ENCODE peak calls at places on chromosomes 2 and 18, in six cellular contexts. H is K562, K is HepG2, I is H1, T is GM12892, G is GM12878. V is an unnamed sample.

GRCh38 chr2:224162122-224162521 is 123.0 kb upstream of the SERPINE2 start:
- DNase-seq in H (no peak), K (no peak), I (peak; percentile 6), T (no peak), G (no peak), V (no peak)

GRCh38 chr2:230863442-230864121 is 1.2 kb upstream of the ITM2C start:
- DNase-seq in H (no peak), K (no peak), I (no peak), T (no peak), G (no peak), V (no peak)

GRCh38 chr2:237254911-237255578 is 158.9 kb downstream of the COL6A3 start:
- DNase-seq in H (no peak), K (no peak), I (no peak), T (no peak), G (no peak), V (no peak)

GRCh38 chr18:80104364-80104779 is 4.7 kb upstream of the ADNP2 start:
- DNase-seq in H (no peak), K (peak; percentile 30), I (peak; percentile 59), T (no peak), G (no peak), V (no peak)

GRCh38 chr2:105790467-105791118 is 45.9 kb downstream of the NCK2 start:
- DNase-seq in H (no peak), K (no peak), I (no peak), T (no peak), G (no peak), V (no peak)

GRCh38 chr2:8676915-8677645 is 4.8 kb upstream of the ID2 start:
- DNase-seq in H (no peak), K (no peak), I (no peak), T (no peak), G (no peak), V (no peak)

GRCh38 chr2:138193416-138194213 is 229.3 kb downstream of the HNMT start:
- DNase-seq in H (no peak), K (peak; percentile 14), I (no peak), T (no peak), G (no peak), V (no peak)

GRCh38 chr2:230784840-230785239 is 72.2 kb downstream of the CAB39 start:
- DNase-seq in H (no peak), K (no peak), I (no peak), T (no peak), G (no peak), V (no peak)

GRCh38 chr2:120299561-120299960 is 46.4 kb upstream of the INHBB start:
- DNase-seq in H (no peak), K (no peak), I (no peak), T (no peak), G (no peak), V (no peak)

GRCh38 chr2:3172265-3172935 is 205.2 kb downstream of the EIPR1 start:
- DNase-seq in H (no peak), K (no peak), I (no peak), T (no peak), G (no peak), V (no peak)

GRCh38 chr2:11160731-11161455 is 5.6 kb downstream of the SLC66A3 start:
- DNase-seq in H (no peak), K (no peak), I (no peak), T (no peak), G (peak; percentile 23), V (no peak)

GRCh38 chr2:33408109-33408508 is 68.3 kb upstream of the RASGRP3 start:
- DNase-seq in H (no peak), K (no peak), I (no peak), T (no peak), G (no peak), V (no peak)

GRCh38 chr2:143988082-143988481 is 531.8 kb downstream of the ZEB2 start:
- DNase-seq in H (no peak), K (no peak), I (no peak), T (no peak), G (no peak), V (no peak)

GRCh38 chr2:37026050-37026449 is 58.1 kb downstream of the HEATR5B start:
- DNase-seq in H (no peak), K (peak; percentile 34), I (no peak), T (no peak), G (no peak), V (no peak)

GRCh38 chr2:74250189-74250631 is 51.8 kb downstream of the MTHFD2 start:
- DNase-seq in H (peak; percentile 76), K (peak; percentile 41), I (peak; percentile 70), T (peak; percentile 56), G (peak; percentile 17), V (peak; percentile 63)

GRCh38 chr2:239581352-239581901 is 180.6 kb upstream of the HDAC4 start:
- DNase-seq in H (no peak), K (no peak), I (no peak), T (no peak), G (no peak), V (no peak)

GRCh38 chr2:133602538-133602937 is 34.3 kb upstream of the NCKAP5 start:
- DNase-seq in H (no peak), K (no peak), I (no peak), T (no peak), G (no peak), V (no peak)

GRCh38 chr18:2967357-2967756 is 45.6 kb downstream of the LPIN2 start:
- DNase-seq in H (no peak), K (no peak), I (no peak), T (no peak), G (no peak), V (no peak)

GRCh38 chr2:159612255-159612901 is 4.0 kb downstream of the BAZ2B start:
- DNase-seq in H (peak; percentile 16), K (no peak), I (no peak), T (no peak), G (no peak), V (no peak)

GRCh38 chr2:168434164-168434563 is 21.9 kb upstream of the CERS6 start:
- DNase-seq in H (no peak), K (no peak), I (no peak), T (no peak), G (no peak), V (no peak)

GRCh38 chr18:3321133-3321812 is 59.3 kb downstream of the MYL12B start:
- DNase-seq in H (no peak), K (no peak), I (no peak), T (no peak), G (no peak), V (no peak)

GRCh38 chr18:22613788-22614187 is 196.1 kb upstream of the CTAGE1 start:
- DNase-seq in H (no peak), K (no peak), I (no peak), T (no peak), G (no peak), V (no peak)

DNA sequence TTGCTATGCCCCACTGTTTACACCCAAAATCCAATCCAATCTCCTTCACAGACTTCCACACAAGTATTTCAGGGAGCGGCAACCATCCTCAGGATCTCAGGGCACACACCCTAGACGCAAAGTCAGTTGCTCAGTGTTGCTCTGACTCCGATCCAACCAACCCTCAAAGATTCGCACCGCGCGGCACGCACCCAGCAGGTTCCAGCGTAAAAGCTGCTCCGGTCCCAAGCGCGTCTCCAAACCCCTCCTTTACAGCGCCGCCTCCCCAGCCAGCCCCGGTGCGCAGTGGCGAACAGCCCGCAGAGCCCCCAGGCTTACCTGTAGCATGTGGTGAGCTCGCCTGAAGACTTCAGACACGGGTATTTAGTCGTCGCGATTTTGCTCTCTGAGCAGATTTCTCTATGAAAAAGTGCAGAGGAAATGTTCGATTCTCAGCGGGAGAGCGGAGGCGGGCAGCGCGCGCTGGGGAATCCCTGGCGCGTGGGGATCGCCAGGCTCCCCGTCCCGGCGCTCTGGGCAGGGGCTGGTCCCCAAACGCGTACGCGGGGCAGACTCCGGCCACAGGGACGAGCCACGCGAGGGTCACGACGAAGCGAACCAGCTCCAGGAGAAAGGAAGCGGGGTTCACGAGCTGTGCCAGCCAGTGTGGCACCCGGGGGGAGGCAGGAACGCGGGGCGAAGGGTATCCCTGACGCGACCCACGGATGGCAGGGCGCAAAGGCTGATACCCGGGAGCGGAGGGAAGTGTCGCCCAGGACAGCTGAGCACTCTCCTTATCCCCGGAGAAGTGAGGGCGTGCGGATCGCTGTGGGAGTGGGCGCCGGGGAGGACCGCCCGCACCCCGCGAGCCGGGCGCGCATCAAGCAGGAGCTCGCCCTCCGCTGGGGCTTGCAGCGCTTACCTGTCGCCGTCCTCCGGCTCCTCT is 650 bp downstream of the CCBE1 start:
- DNase-seq in H (no peak), K (no peak), I (peak; percentile 70), T (no peak), G (no peak), V (no peak)
- TF ChIP-seq TAF1 in H (no peak), K (no peak), I (no peak), T (no peak), G (no peak), V (no peak)

DNA sequence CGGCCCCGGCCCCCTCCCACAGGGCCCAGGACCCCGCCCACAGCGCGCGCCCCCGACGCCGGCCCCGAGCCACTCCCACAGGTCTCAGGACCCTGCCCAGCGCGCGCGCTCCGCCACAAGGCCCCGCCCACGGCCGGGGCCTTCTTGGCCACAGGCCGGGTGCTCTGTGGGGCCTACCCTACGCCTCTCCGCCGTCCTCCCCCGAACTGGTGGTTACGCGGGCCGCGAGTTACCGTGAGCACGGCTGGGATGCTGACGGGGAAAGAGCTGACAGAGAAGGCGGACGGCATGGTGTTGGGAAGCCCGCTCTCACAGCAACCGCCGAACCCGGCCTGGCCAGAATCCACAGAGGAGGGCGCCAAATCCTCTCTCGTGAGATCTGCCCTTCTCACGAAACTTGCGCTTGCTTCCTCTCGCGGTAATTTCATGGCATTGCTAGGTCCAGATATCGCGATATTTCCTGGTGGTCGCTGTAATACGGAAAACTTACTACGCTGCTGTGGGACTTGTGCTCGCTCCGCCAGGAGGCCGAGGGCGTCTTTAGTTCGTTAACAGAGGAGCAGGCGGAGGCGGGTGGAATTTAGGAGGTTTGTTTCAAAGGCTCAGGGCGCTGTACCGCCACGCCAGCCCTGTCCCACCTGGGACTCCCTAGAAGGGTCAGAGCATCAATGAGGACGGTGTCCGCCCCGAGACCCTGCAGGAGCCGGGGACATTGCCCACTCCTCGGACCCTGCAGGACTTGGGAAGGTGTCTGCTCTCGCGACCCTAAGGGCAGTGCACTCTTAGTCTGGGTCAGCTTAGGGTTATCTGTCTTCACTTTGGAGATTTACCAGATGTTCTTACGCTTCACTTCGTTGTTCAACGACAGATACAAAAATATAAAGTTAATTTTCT is at the start of gene TMEM18:
- DNase-seq in H (peak; percentile 73), K (peak; percentile 100), I (peak; percentile 97), T (peak; percentile 78), G (peak; percentile 97), V (peak; percentile 72)
- TF ChIP-seq POLR2A in H (peak; percentile 98), K (peak; percentile 97), I (peak; percentile 94), T (peak; percentile 96), G (peak; percentile 96), V (peak; percentile 98)

GRCh38 chr2:41941831-41942230 is 106.0 kb upstream of the PKDCC start:
- DNase-seq in H (no peak), K (no peak), I (no peak), T (no peak), G (no peak), V (no peak)
- TF ChIP-seq TAF1 in H (no peak), K (no peak), I (no peak), T (no peak), G (no peak), V (no peak)

GRCh38 chr2:219434468-219434717 is 250 bp upstream of the SPEG start:
- DNase-seq in H (no peak), K (no peak), I (no peak), T (no peak), G (no peak), V (no peak)

GRCh38 chr2:219434718-219435525 is at the start of gene SPEG:
- DNase-seq in H (no peak), K (no peak), I (no peak), T (no peak), G (no peak), V (no peak)

GRCh38 chr2:219436491-219436890 is 1.8 kb downstream of the SPEG start:
- DNase-seq in H (no peak), K (no peak), I (no peak), T (no peak), G (no peak), V (no peak)

GRCh38 chr2:219435701-219436100 is 1.1 kb downstream of the SPEG start:
- DNase-seq in H (no peak), K (no peak), I (no peak), T (no peak), G (no peak), V (no peak)

GRCh38 chr2:219433666-219434467 is 776 bp upstream of the SPEG start:
- DNase-seq in H (peak; percentile 70), K (peak; percentile 35), I (peak; percentile 87), T (no peak), G (no peak), V (no peak)
- TF ChIP-seq POLR2A in H (no peak), K (no peak), I (no peak), T (no peak), G (no peak), V (no peak)